ENCODE peak calls at places on chromosome 12, in nine cellular contexts. V is CD8-positive, alpha-beta memory T cell; E is cardiac muscle cell; B is lung; G is heart right ventricle; M is uterus; D is K562; O is GM06990; Q is GM12865. S is an unnamed sample.

GRCh38 chr12:123671876-123672275 is 963 bp downstream of the TCTN2 start:
- DNase-seq in V (no peak), E (peak), B (no peak), G (no peak), M (no peak), D (no peak), O (no peak), Q (no peak), S (peak)

GRCh38 chr12:81976661-81977060 is 217.5 kb upstream of the PPFIA2 start:
- DNase-seq in V (no peak), E (no peak), B (no peak), G (no peak), M (no peak), D (no peak), O (no peak), Q (no peak), S (no peak)

GRCh38 chr12:124273630-124274029 is 21.3 kb upstream of the RFLNA start:
- DNase-seq in V (no peak), E (peak), B (no peak), G (no peak), M (no peak), D (peak), O (peak), Q (peak), S (no peak)

GRCh38 chr12:49046129-49046895 is 14.3 kb downstream of the KMT2D start:
- DNase-seq in V (no peak), E (no peak), B (no peak), G (no peak), M (no peak), D (no peak), O (no peak), Q (no peak), S (no peak)

GRCh38 chr12:79327465-79327864 is 363.3 kb downstream of the PAWR start:
- DNase-seq in V (no peak), E (no peak), B (no peak), G (no peak), M (no peak), D (no peak), O (no peak), Q (no peak), S (no peak)

GRCh38 chr12:110224379-110225304 is 56.4 kb upstream of the ATP2A2 start:
- DNase-seq in V (no peak), E (peak), B (no peak), G (no peak), M (peak), D (peak), O (no peak), Q (no peak), S (peak)

GRCh38 chr12:124862768-124863408 is 776 bp downstream of the SCARB1 start:
- DNase-seq in V (no peak), E (no peak), B (no peak), G (no peak), M (peak), D (peak), O (peak), Q (peak), S (no peak)

GRCh38 chr12:27383429-27384260 is 51.0 kb downstream of the BMAL2 start:
- DNase-seq in V (peak), E (peak), B (peak), G (peak), M (peak), D (peak), O (peak), Q (peak), S (peak)

GRCh38 chr12:57623811-57624390 is 9.1 kb downstream of the B4GALNT1 start:
- DNase-seq in V (no peak), E (no peak), B (no peak), G (no peak), M (no peak), D (no peak), O (no peak), Q (no peak), S (no peak)

GRCh38 chr12:17954788-17955187 is 135.2 kb downstream of the RERGL start:
- DNase-seq in V (no peak), E (no peak), B (no peak), G (no peak), M (no peak), D (no peak), O (no peak), Q (no peak), S (no peak)

GRCh38 chr12:108009442-108009841 is 119.6 kb upstream of the WSCD2 start:
- DNase-seq in V (no peak), E (no peak), B (no peak), G (no peak), M (no peak), D (no peak), O (no peak), Q (no peak), S (no peak)

GRCh38 chr12:23204933-23205778 is 580.2 kb downstream of the ETNK1 start:
- DNase-seq in V (no peak), E (peak), B (no peak), G (no peak), M (no peak), D (peak), O (peak), Q (peak), S (no peak)

GRCh38 chr12:68359669-68360068 is 27.5 kb upstream of the MDM1 start:
- DNase-seq in V (no peak), E (peak), B (no peak), G (no peak), M (no peak), D (no peak), O (no peak), Q (no peak), S (no peak)

GRCh38 chr12:79691299-79692248 is 810 bp upstream of the PAWR start:
- DNase-seq in V (no peak), E (peak), B (no peak), G (no peak), M (no peak), D (no peak), O (no peak), Q (no peak), S (peak)

GRCh38 chr12:104748356-104748755 is 209.7 kb downstream of the SLC41A2 start:
- DNase-seq in V (no peak), E (no peak), B (no peak), G (no peak), M (no peak), D (no peak), O (no peak), Q (no peak), S (no peak)

GRCh38 chr12:104751024-104751570 is 207.0 kb downstream of the SLC41A2 start:
- DNase-seq in V (no peak), E (no peak), B (no peak), G (no peak), M (no peak), D (no peak), O (no peak), Q (no peak), S (no peak)

GRCh38 chr12:104748790-104749189 is 209.3 kb downstream of the SLC41A2 start:
- DNase-seq in V (no peak), E (peak), B (no peak), G (no peak), M (no peak), D (no peak), O (no peak), Q (no peak), S (no peak)

GRCh38 chr12:104750061-104750460 is 208.0 kb downstream of the SLC41A2 start:
- DNase-seq in V (no peak), E (peak), B (peak), G (no peak), M (no peak), D (peak), O (no peak), Q (peak), S (peak)

GRCh38 chr12:104749555-104749954 is 208.5 kb downstream of the SLC41A2 start:
- DNase-seq in V (no peak), E (no peak), B (no peak), G (no peak), M (no peak), D (no peak), O (no peak), Q (no peak), S (no peak)
- H3K4me3 ChIP-seq in V (no peak), E (no peak), B (no peak), G (no peak), M (no peak), D (no peak), O (no peak), Q (no peak), S (no peak)

GRCh38 chr12:6612247-6612646 is 5.1 kb upstream of the CHD4 start:
- DNase-seq in V (no peak), E (no peak), B (no peak), G (no peak), M (peak), D (peak), O (no peak), Q (no peak), S (no peak)
- H3K4me3 ChIP-seq in V (peak), E (no peak), B (no peak), G (no peak), M (no peak), D (peak), O (no peak), Q (no peak), S (no peak)

GRCh38 chr12:53937596-53938275 is 895 bp upstream of the HOXC13 start:
- DNase-seq in V (no peak), E (no peak), B (no peak), G (no peak), M (no peak), D (no peak), O (no peak), Q (no peak), S (no peak)
- H3K4me3 ChIP-seq in V (no peak), E (no peak), B (no peak), G (no peak), M (no peak), D (no peak), O (no peak), Q (no peak), S (peak)

GRCh38 chr12:46366771-46367170 is 5.8 kb downstream of the SLC38A2 start:
- DNase-seq in V (no peak), E (peak), B (no peak), G (no peak), M (no peak), D (no peak), O (no peak), Q (no peak), S (no peak)

GRCh38 chr12:46364300-46364696 is 8.3 kb downstream of the SLC38A2 start:
- DNase-seq in V (no peak), E (no peak), B (no peak), G (no peak), M (no peak), D (no peak), O (no peak), Q (no peak), S (no peak)

GRCh38 chr12:46364777-46365580 is 7.6 kb downstream of the SLC38A2 start:
- DNase-seq in V (no peak), E (peak), B (peak), G (no peak), M (no peak), D (no peak), O (no peak), Q (peak), S (no peak)

GRCh38 chr12:46367351-46368029 is 5.1 kb downstream of the SLC38A2 start:
- DNase-seq in V (no peak), E (peak), B (no peak), G (no peak), M (no peak), D (no peak), O (no peak), Q (no peak), S (no peak)

DNA sequence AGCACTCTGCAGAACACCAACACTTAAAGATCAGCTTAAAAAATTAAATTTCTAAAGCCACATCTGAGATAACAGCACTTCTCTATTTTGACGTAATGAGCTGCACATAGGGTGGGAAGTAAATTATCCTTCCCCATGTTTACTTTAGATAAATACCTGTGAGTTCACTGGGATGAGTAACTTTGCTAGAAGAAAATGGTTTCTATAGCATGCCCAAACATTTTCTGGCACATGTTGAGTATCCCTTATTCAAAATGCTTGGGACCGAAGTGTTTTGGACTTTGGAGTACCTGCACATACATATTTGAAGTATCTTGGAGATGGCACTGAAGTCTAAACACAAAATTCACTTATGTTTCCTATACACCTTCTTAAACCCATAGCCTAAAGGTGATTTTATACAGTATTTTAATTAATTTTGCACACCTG is 6.6 kb downstream of the SLC38A2 start:
- DNase-seq in V (no peak), E (peak), B (no peak), G (no peak), M (no peak), D (no peak), O (no peak), Q (no peak), S (no peak)
- H3K4me3 ChIP-seq in V (no peak), E (no peak), B (no peak), G (peak), M (peak), D (no peak), O (no peak), Q (no peak), S (no peak)

GRCh38 chr12:122501489-122501989 is 807 bp upstream of the ZCCHC8 start:
- DNase-seq in V (no peak), E (no peak), B (no peak), G (no peak), M (no peak), D (no peak), O (peak), Q (peak), S (no peak)
- H3K4me3 ChIP-seq in V (peak), E (no peak), B (no peak), G (peak), M (no peak), D (peak), O (peak), Q (peak), S (peak)

GRCh38 chr12:99911967-99912366 is 72.8 kb downstream of the ANKS1B start:
- DNase-seq in V (no peak), E (peak), B (no peak), G (no peak), M (no peak), D (no peak), O (no peak), Q (peak), S (no peak)

GRCh38 chr12:99907210-99907609 is 77.5 kb downstream of the ANKS1B start:
- DNase-seq in V (no peak), E (no peak), B (no peak), G (no peak), M (no peak), D (no peak), O (no peak), Q (no peak), S (no peak)

GRCh38 chr12:99911076-99911475 is 73.7 kb downstream of the ANKS1B start:
- DNase-seq in V (no peak), E (peak), B (peak), G (no peak), M (peak), D (no peak), O (no peak), Q (no peak), S (peak)

GRCh38 chr12:99910342-99910741 is 74.4 kb downstream of the ANKS1B start:
- DNase-seq in V (no peak), E (peak), B (no peak), G (no peak), M (no peak), D (no peak), O (peak), Q (peak), S (no peak)

DNA sequence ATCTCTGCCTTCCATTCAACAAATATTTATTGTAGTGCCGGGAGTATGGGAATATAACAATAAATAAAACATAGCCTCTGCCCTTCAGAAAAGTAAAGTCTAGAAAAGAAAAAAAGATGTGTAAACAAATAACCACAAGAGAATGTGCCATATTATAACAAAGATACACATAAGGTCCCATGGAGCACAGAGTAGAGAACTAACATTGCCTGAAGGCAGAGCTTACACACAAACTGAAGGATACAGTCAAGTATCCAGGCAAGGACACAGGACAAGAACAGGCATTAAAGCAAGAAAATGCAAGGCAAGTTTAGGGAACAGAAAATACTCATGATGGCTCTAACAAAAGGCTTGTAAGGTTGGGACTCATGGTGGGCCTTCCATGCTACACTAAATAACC is 78.0 kb downstream of the ANKS1B start:
- DNase-seq in V (no peak), E (no peak), B (no peak), G (no peak), M (no peak), D (no peak), O (no peak), Q (no peak), S (no peak)
- H3K4me3 ChIP-seq in V (no peak), E (no peak), B (no peak), G (no peak), M (no peak), D (no peak), O (no peak), Q (no peak), S (no peak)

GRCh38 chr12:53483979-53484377 is 15.3 kb downstream of the MAP3K12 start:
- DNase-seq in V (no peak), E (no peak), B (no peak), G (no peak), M (no peak), D (no peak), O (no peak), Q (peak), S (no peak)

GRCh38 chr12:53481957-53482586 is 17.2 kb downstream of the MAP3K12 start:
- DNase-seq in V (no peak), E (peak), B (no peak), G (no peak), M (no peak), D (no peak), O (no peak), Q (peak), S (no peak)

GRCh38 chr12:53483225-53483978 is 15.9 kb downstream of the MAP3K12 start:
- DNase-seq in V (no peak), E (no peak), B (no peak), G (no peak), M (no peak), D (no peak), O (no peak), Q (peak), S (no peak)

GRCh38 chr12:53481108-53481442 is 18.2 kb downstream of the MAP3K12 start:
- DNase-seq in V (no peak), E (no peak), B (no peak), G (no peak), M (no peak), D (no peak), O (no peak), Q (no peak), S (no peak)

GRCh38 chr12:53482626-53483165 is 16.6 kb downstream of the MAP3K12 start:
- DNase-seq in V (no peak), E (no peak), B (no peak), G (no peak), M (no peak), D (no peak), O (no peak), Q (no peak), S (no peak)
- H3K4me3 ChIP-seq in V (no peak), E (no peak), B (no peak), G (no peak), M (no peak), D (no peak), O (no peak), Q (no peak), S (no peak)

S was measured in epithelial cell of proximal tubule.